ENCODE peak calls at places on chromosome 15, in seven cellular contexts. H, K, X, Y, J, U and Q are unnamed samples.

GRCh38 chr15:87817553-87817952 is 439.0 kb downstream of the NTRK3 start:
- DNase-seq in Y (no peak), U (no peak), X (no peak), J (peak; percentile 24), H (peak; percentile 3), K (no peak), Q (no peak)

GRCh38 chr15:23606226-23606625 is 40.8 kb downstream of the MKRN3 start:
- DNase-seq in U (no peak), K (no peak), J (no peak), H (no peak), Y (no peak), X (no peak), Q (no peak)

GRCh38 chr15:51198701-51199253 is 104.1 kb upstream of the TNFAIP8L3 start:
- DNase-seq in J (no peak), U (no peak), X (no peak), K (no peak), Y (no peak), H (no peak), Q (no peak)

GRCh38 chr15:71115567-71116351 is 488 bp downstream of the THSD4 start:
- DNase-seq in Y (no peak), J (peak; percentile 65), X (peak; percentile 39), U (peak; percentile 74), H (peak; percentile 79), K (no peak), Q (no peak)

GRCh38 chr15:73573572-73573971 is 59.6 kb downstream of the NPTN start:
- DNase-seq in X (no peak), H (no peak), K (no peak), U (peak; percentile 84), J (peak; percentile 13), Y (no peak), Q (no peak)

GRCh38 chr15:83199288-83199687 is 8.3 kb downstream of the HDGFL3 start:
- DNase-seq in Y (no peak), H (no peak), U (no peak), X (no peak), J (no peak), K (no peak), Q (peak; percentile 77)

GRCh38 chr15:73818308-73818985 is 54.9 kb upstream of the TBC1D21 start:
- DNase-seq in U (no peak), J (no peak), H (no peak), X (peak; percentile 71), Y (no peak), K (no peak), Q (no peak)

GRCh38 chr15:74955017-74955416 is 1.6 kb downstream of the RPP25 start:
- DNase-seq in Y (no peak), H (no peak), X (peak; percentile 34), J (no peak), U (no peak), K (no peak), Q (no peak)